ENCODE peak calls at places on chromosome 14, in five cellular contexts. W is gastrocnemius medialis, M is ovary, X is prostate gland, T is esophagus squamous epithelium. I is an unnamed sample.
A peak's percentile ranks its signal among the peaks of the same experiment; 100 is the strongest.

GRCh38 chr14:68941820-68942219 is 37.3 kb downstream of the ACTN1 start:
- DNase-seq in X (peak; percentile 75), M (no peak), T (no peak), W (peak; percentile 49), I (peak; percentile 55)

GRCh38 chr14:103141117-103141796 is 18.0 kb downstream of the TNFAIP2 start:
- DNase-seq in T (no peak), X (no peak), W (no peak), M (peak; percentile 35), I (no peak)

GRCh38 chr14:78697341-78697740 is 527.2 kb downstream of the NRXN3 start:
- DNase-seq in T (no peak), W (no peak), X (no peak), M (no peak), I (no peak)

GRCh38 chr14:64549805-64550538 is at the start of gene PPP1R36:
- DNase-seq in X (no peak), W (no peak), M (no peak), T (no peak), I (no peak)

GRCh38 chr14:51931308-51931707 is 58.0 kb upstream of the RTRAF start:
- DNase-seq in T (no peak), M (no peak), W (no peak), X (no peak), I (no peak)

GRCh38 chr14:104931771-104932675 is 7.3 kb downstream of the PLD4 start:
- DNase-seq in T (no peak), W (no peak), X (no peak), M (no peak), I (no peak)

GRCh38 chr14:21940887-21941855 is 267.6 kb upstream of the OR4E1 start:
- DNase-seq in W (no peak), X (no peak), M (no peak), T (no peak), I (no peak)

GRCh38 chr14:100108840-100109593 is 43.8 kb downstream of the EVL start:
- DNase-seq in X (no peak), W (no peak), T (no peak), M (no peak), I (no peak)

GRCh38 chr14:53715390-53715730 is 241.3 kb downstream of the BMP4 start:
- DNase-seq in T (no peak), M (no peak), W (no peak), X (no peak), I (no peak)

GRCh38 chr14:72855913-72856312 is 38.0 kb downstream of the DPF3 start:
- DNase-seq in M (no peak), T (no peak), X (no peak), W (peak; percentile 52), I (no peak)

GRCh38 chr14:63960926-63961567 is 108.2 kb downstream of the SYNE2 start:
- DNase-seq in X (no peak), M (no peak), T (no peak), W (no peak), I (no peak)

GRCh38 chr14:68679746-68680467 is 113.0 kb downstream of the ZFP36L1 start:
- DNase-seq in T (no peak), M (no peak), X (no peak), W (no peak), I (no peak)

GRCh38 chr14:20652996-20653975 is 11.8 kb upstream of the OR6S1 start:
- DNase-seq in M (no peak), X (no peak), T (no peak), W (no peak), I (peak; percentile 23)

GRCh38 chr14:106786697-106787096 is 1260.3 kb downstream of the TMEM121 start:
- DNase-seq in X (no peak), W (no peak), M (no peak), T (no peak), I (no peak)

GRCh38 chr14:79318371-79318770 is 892.9 kb downstream of the DIO2 start:
- DNase-seq in M (no peak), X (no peak), T (no peak), W (no peak), I (no peak)

GRCh38 chr14:29804481-29804880 is 123.2 kb downstream of the PRKD1 start:
- DNase-seq in W (no peak), M (no peak), T (no peak), X (no peak), I (no peak)

GRCh38 chr14:73241481-73242165 is 4.3 kb downstream of the PAPLN start:
- DNase-seq in W (no peak), T (no peak), X (no peak), M (no peak), I (peak; percentile 16)

GRCh38 chr14:56197150-56197549 is 78.9 kb downstream of the PELI2 start:
- DNase-seq in W (no peak), M (no peak), X (no peak), T (no peak), I (no peak)
- H3K4me1 ChIP-seq in W (peaks cover 9% of the 10 kb centered on the region), M (peaks cover 27% of the 10 kb centered on the region), X (no peaks in the 10 kb centered on the region), T (peaks cover 33% of the 10 kb centered on the region), I (no peaks in the 10 kb centered on the region)

GRCh38 chr14:95998656-95999055 is 40.5 kb upstream of the C14orf132 start:
- DNase-seq in X (no peak), T (no peak), M (no peak), W (no peak), I (no peak)
- TF ChIP-seq CTCF in X (no peak), T (peak; percentile 33), M (no peak), W (no peak), I (peak; percentile 63)

GRCh38 chr14:102080183-102081080 is 6.4 kb downstream of the HSP90AA1 start:
- DNase-seq in W (no peak), X (no peak), M (no peak), T (no peak), I (no peak)

GRCh38 chr14:102076793-102077759 is 9.8 kb downstream of the HSP90AA1 start:
- DNase-seq in M (no peak), W (no peak), X (no peak), T (no peak), I (no peak)

GRCh38 chr14:102078344-102078743 is 8.5 kb downstream of the HSP90AA1 start:
- DNase-seq in M (no peak), X (no peak), T (no peak), W (no peak), I (no peak)

GRCh38 chr14:102079700-102079979 is 7.2 kb downstream of the HSP90AA1 start:
- DNase-seq in M (no peak), T (no peak), X (no peak), W (no peak), I (no peak)

GRCh38 chr14:102078840-102079699 is 7.8 kb downstream of the HSP90AA1 start:
- DNase-seq in M (no peak), W (no peak), T (no peak), X (no peak), I (no peak)
- TF ChIP-seq POLR2A in M (no peak), W (no peak), T (no peak), X (no peak), I (no peak)

DNA sequence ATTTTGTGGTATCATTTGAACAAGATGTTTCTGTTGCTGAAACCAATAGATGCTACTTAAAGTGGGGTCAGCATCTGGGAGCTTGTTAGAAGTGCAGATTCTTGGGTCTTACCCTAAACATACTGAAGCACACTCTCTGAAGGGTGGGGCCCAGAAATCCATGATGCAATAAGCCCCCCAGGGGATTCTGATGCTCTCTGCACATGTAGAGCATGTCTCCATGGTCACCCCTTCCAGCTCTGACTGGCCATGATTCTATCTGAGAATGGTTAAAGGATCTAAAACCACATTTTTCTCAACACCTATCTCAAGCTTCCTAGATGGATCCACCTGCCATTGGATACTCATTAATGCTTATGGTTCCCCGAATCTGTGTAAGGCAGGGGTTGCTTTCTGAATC is 20.4 kb downstream of the JDP2 start:
- DNase-seq in X (no peak), T (no peak), W (no peak), M (no peak), I (no peak)
- H3K4me1 ChIP-seq in X (peaks cover 17% of the 10 kb centered on the region), T (peaks cover 73% of the 10 kb centered on the region), W (peaks cover 98% of the 10 kb centered on the region), M (peaks cover 20% of the 10 kb centered on the region), I (peaks cover 17% of the 10 kb centered on the region)

GRCh38 chr14:75369506-75369905 is 58.3 kb upstream of the JDP2 start:
- DNase-seq in W (peak; percentile 70), M (no peak), T (no peak), X (no peak), I (no peak)

GRCh38 chr14:75372260-75372659 is 55.6 kb upstream of the JDP2 start:
- DNase-seq in T (no peak), M (no peak), X (no peak), W (peak; percentile 38), I (no peak)

GRCh38 chr14:75373133-75373532 is 54.7 kb upstream of the JDP2 start:
- DNase-seq in M (no peak), X (no peak), T (no peak), W (no peak), I (no peak)

GRCh38 chr14:75371297-75371696 is 56.5 kb upstream of the JDP2 start:
- DNase-seq in T (no peak), X (no peak), W (no peak), M (no peak), I (no peak)

GRCh38 chr14:75370416-75371205 is 57.2 kb upstream of the JDP2 start:
- DNase-seq in T (no peak), W (no peak), M (no peak), X (no peak), I (no peak)
- TF ChIP-seq CTCF in T (no peak), W (no peak), M (no peak), X (no peak), I (no peak)

GRCh38 chr14:97301931-97302559 is 504.9 kb downstream of the VRK1 start:
- DNase-seq in X (no peak), M (no peak), W (no peak), T (no peak), I (no peak)

GRCh38 chr14:97298331-97298730 is 501.1 kb downstream of the VRK1 start:
- DNase-seq in T (no peak), M (no peak), X (no peak), W (no peak), I (no peak)

GRCh38 chr14:97298775-97299174 is 501.6 kb downstream of the VRK1 start:
- DNase-seq in M (no peak), X (no peak), T (no peak), W (no peak), I (no peak)

GRCh38 chr14:97295108-97295710 is 498.0 kb downstream of the VRK1 start:
- DNase-seq in X (no peak), T (no peak), W (no peak), M (no peak), I (no peak)

DNA sequence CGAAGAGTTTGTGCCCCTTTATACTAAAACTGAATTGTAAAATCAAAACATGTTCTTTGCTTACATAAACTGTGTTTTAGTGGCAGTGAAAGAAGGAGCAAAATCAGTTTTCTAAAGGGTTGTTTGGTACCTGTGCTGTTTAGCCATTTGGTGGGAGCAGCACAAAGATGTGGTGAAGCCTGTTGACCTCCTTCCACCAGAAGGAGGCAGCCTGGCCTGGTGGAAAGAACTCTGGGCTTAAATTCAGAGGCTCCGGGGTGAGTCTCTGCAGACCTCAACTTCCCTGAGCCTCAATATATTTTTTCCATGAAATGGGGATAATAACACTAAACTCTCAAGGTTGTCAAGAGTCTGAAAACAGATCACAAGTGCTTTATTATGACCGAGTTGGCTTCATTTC is 502.5 kb downstream of the VRK1 start:
- DNase-seq in W (no peak), T (no peak), X (no peak), M (no peak), I (no peak)
- TF ChIP-seq POLR2A in W (no peak), T (no peak), X (no peak), M (no peak), I (no peak)